ENCODE peak calls at places on chromosomes 4 and X, in four cellular contexts. One of them, this sample, is unnamed.

GRCh38 chr4:65968873-65969272 is 298.6 kb upstream of the EPHA5 start:
- DNase-seq in RCC 7860: no peak
- DNase-seq in AML-193: no peak
- DNase-seq in GM12865: no peak
- DNase-seq in this sample: no peak

GRCh38 chrX:30888526-30889146 is 418 bp downstream of the TAB3 start:
- DNase-seq in GM12865: no peak
- DNase-seq in AML-193: no peak
- DNase-seq in RCC 7860: no peak
- DNase-seq in this sample: no peak

GRCh38 chr4:128565565-128566186 is 243.8 kb upstream of the JADE1 start:
- DNase-seq in AML-193: peak; percentile 8
- DNase-seq in GM12865: peak; percentile 56
- DNase-seq in RCC 7860: no peak
- DNase-seq in this sample: no peak

GRCh38 chrX:141405878-141406492 is 163.7 kb upstream of the SPANXC start:
- DNase-seq in AML-193: no peak
- DNase-seq in RCC 7860: peak; percentile 27
- DNase-seq in GM12865: no peak
- DNase-seq in this sample: peak; percentile 9

GRCh38 chrX:2497961-2498780 is 2.6 kb downstream of the DHRSX start:
- DNase-seq in GM12865: no peak
- DNase-seq in RCC 7860: no peak
- DNase-seq in AML-193: no peak
- DNase-seq in this sample: no peak

GRCh38 chr4:7842384-7843279 is 97.0 kb downstream of the AFAP1 start:
- DNase-seq in RCC 7860: peak; percentile 97
- DNase-seq in GM12865: no peak
- DNase-seq in AML-193: no peak
- DNase-seq in this sample: peak; percentile 95

GRCh38 chr4:6892190-6892908 is 17.3 kb upstream of the TBC1D14 start:
- DNase-seq in AML-193: peak; percentile 90
- DNase-seq in GM12865: no peak
- DNase-seq in RCC 7860: peak; percentile 83
- DNase-seq in this sample: peak; percentile 21

GRCh38 chrX:46152756-46153155 is 392.5 kb downstream of the ZNF674 start:
- DNase-seq in GM12865: no peak
- DNase-seq in RCC 7860: no peak
- DNase-seq in AML-193: no peak
- DNase-seq in this sample: no peak

GRCh38 chr4:4254666-4255065 is 6.6 kb upstream of the TMEM128 start:
- DNase-seq in RCC 7860: no peak
- DNase-seq in AML-193: no peak
- DNase-seq in GM12865: no peak
- DNase-seq in this sample: no peak

GRCh38 chr4:63563288-63564014 is 845.8 kb downstream of the TECRL start:
- DNase-seq in AML-193: no peak
- DNase-seq in GM12865: no peak
- DNase-seq in RCC 7860: no peak
- DNase-seq in this sample: no peak

GRCh38 chr4:75007891-75008290 is 75.0 kb downstream of the PARM1 start:
- DNase-seq in RCC 7860: no peak
- DNase-seq in AML-193: no peak
- DNase-seq in GM12865: no peak
- DNase-seq in this sample: no peak

GRCh38 chr4:112510191-112510467 is 5.9 kb downstream of the NEUROG2 start:
- DNase-seq in AML-193: no peak
- DNase-seq in GM12865: no peak
- DNase-seq in RCC 7860: no peak
- DNase-seq in this sample: no peak

GRCh38 chrX:72142094-72142843 is 10.6 kb upstream of the RTL5 start:
- DNase-seq in GM12865: no peak
- DNase-seq in RCC 7860: no peak
- DNase-seq in AML-193: no peak
- DNase-seq in this sample: no peak

GRCh38 chr4:151418385-151418784 is 9.4 kb downstream of the FHIP1A start:
- DNase-seq in GM12865: no peak
- DNase-seq in RCC 7860: peak; percentile 78
- DNase-seq in AML-193: no peak
- DNase-seq in this sample: peak; percentile 73

GRCh38 chr4:38162240-38162784 is 202.1 kb downstream of the PTTG2 start:
- DNase-seq in AML-193: no peak
- DNase-seq in GM12865: no peak
- DNase-seq in RCC 7860: peak; percentile 85
- DNase-seq in this sample: peak; percentile 75

GRCh38 chr4:174746710-174747109 is 82.3 kb downstream of the GLRA3 start:
- DNase-seq in RCC 7860: no peak
- DNase-seq in AML-193: no peak
- DNase-seq in GM12865: no peak
- DNase-seq in this sample: no peak

This sample was measured in kidney glomerular epithelial cell.